ENCODE peak calls at places on chromosome 7, in five cellular contexts. One of them, this sample, is unnamed.

GRCh38 chr7:842436-843031 is 10.3 kb downstream of the SUN1 start:
- DNase-seq in GM13976: no peak
- DNase-seq in fibroblast of lung: no peak
- DNase-seq in esophagus squamous epithelium: no peak
- DNase-seq in AG04450: no peak
- DNase-seq in this sample: no peak

GRCh38 chr7:12827920-12828319 is 140.5 kb downstream of the ARL4A start:
- DNase-seq in GM13976: no peak
- DNase-seq in fibroblast of lung: peak
- DNase-seq in esophagus squamous epithelium: no peak
- DNase-seq in AG04450: peak
- DNase-seq in this sample: no peak

GRCh38 chr7:80630611-80631010 is 7.8 kb upstream of the CD36 start:
- DNase-seq in GM13976: no peak
- DNase-seq in fibroblast of lung: peak
- DNase-seq in esophagus squamous epithelium: no peak
- DNase-seq in AG04450: no peak
- DNase-seq in this sample: no peak

GRCh38 chr7:16070806-16071205 is 350.5 kb downstream of the CRPPA start:
- DNase-seq in GM13976: no peak
- DNase-seq in fibroblast of lung: no peak
- DNase-seq in esophagus squamous epithelium: no peak
- DNase-seq in AG04450: no peak
- DNase-seq in this sample: no peak

GRCh38 chr7:12389089-12389700 is 14.5 kb downstream of the VWDE start:
- DNase-seq in GM13976: peak
- DNase-seq in fibroblast of lung: peak
- DNase-seq in esophagus squamous epithelium: no peak
- DNase-seq in AG04450: peak
- DNase-seq in this sample: peak

GRCh38 chr7:140927351-140927750 is 2.6 kb upstream of the BRAF start:
- DNase-seq in GM13976: no peak
- DNase-seq in fibroblast of lung: no peak
- DNase-seq in esophagus squamous epithelium: no peak
- DNase-seq in AG04450: no peak
- DNase-seq in this sample: no peak

GRCh38 chr7:2649991-2650390 is 18.2 kb downstream of the TTYH3 start:
- DNase-seq in GM13976: no peak
- DNase-seq in fibroblast of lung: no peak
- DNase-seq in esophagus squamous epithelium: no peak
- DNase-seq in AG04450: no peak
- DNase-seq in this sample: no peak

GRCh38 chr7:149828357-149829309 is 9.5 kb upstream of the ZNF862 start:
- DNase-seq in GM13976: no peak
- DNase-seq in fibroblast of lung: no peak
- DNase-seq in esophagus squamous epithelium: no peak
- DNase-seq in AG04450: no peak
- DNase-seq in this sample: no peak

GRCh38 chr7:115838829-115839228 is 191.7 kb downstream of the TFEC start:
- DNase-seq in GM13976: no peak
- DNase-seq in fibroblast of lung: no peak
- DNase-seq in esophagus squamous epithelium: no peak
- DNase-seq in AG04450: no peak
- DNase-seq in this sample: no peak

GRCh38 chr7:140923358-140924006 is 1.2 kb downstream of the BRAF start:
- DNase-seq in GM13976: no peak
- DNase-seq in fibroblast of lung: peak
- DNase-seq in esophagus squamous epithelium: no peak
- DNase-seq in AG04450: no peak
- DNase-seq in this sample: no peak

GRCh38 chr7:98200364-98200763 is 10.9 kb upstream of the BHLHA15 start:
- DNase-seq in GM13976: no peak
- DNase-seq in fibroblast of lung: no peak
- DNase-seq in esophagus squamous epithelium: no peak
- DNase-seq in AG04450: no peak
- DNase-seq in this sample: peak

GRCh38 chr7:4739528-4739992 is 35.9 kb upstream of the AP5Z1 start:
- DNase-seq in GM13976: no peak
- DNase-seq in fibroblast of lung: peak
- DNase-seq in esophagus squamous epithelium: no peak
- DNase-seq in AG04450: no peak
- DNase-seq in this sample: no peak

GRCh38 chr7:43669286-43670081 is 59.8 kb downstream of the COA1 start:
- DNase-seq in GM13976: no peak
- DNase-seq in fibroblast of lung: peak
- DNase-seq in esophagus squamous epithelium: no peak
- DNase-seq in AG04450: no peak
- DNase-seq in this sample: no peak

GRCh38 chr7:94823952-94824351 is 83.4 kb upstream of the PPP1R9A start:
- DNase-seq in GM13976: no peak
- DNase-seq in fibroblast of lung: peak
- DNase-seq in esophagus squamous epithelium: no peak
- DNase-seq in AG04450: no peak
- DNase-seq in this sample: no peak

GRCh38 chr7:129855234-129855673 is 97.5 kb downstream of the UBE2H start:
- DNase-seq in GM13976: no peak
- DNase-seq in fibroblast of lung: peak
- DNase-seq in esophagus squamous epithelium: no peak
- DNase-seq in AG04450: peak
- DNase-seq in this sample: no peak

GRCh38 chr7:76278540-76278939 is 23.9 kb upstream of the HSPB1 start:
- DNase-seq in GM13976: no peak
- DNase-seq in fibroblast of lung: peak
- DNase-seq in esophagus squamous epithelium: no peak
- DNase-seq in AG04450: no peak
- DNase-seq in this sample: no peak

GRCh38 chr7:151086802-151087246 is 549 bp downstream of the AGAP3 start:
- DNase-seq in GM13976: no peak
- DNase-seq in fibroblast of lung: no peak
- DNase-seq in esophagus squamous epithelium: no peak
- DNase-seq in AG04450: no peak
- DNase-seq in this sample: no peak

GRCh38 chr7:10824154-10824553 is 149.5 kb upstream of the PHF14 start:
- DNase-seq in GM13976: no peak
- DNase-seq in fibroblast of lung: no peak
- DNase-seq in esophagus squamous epithelium: no peak
- DNase-seq in AG04450: no peak
- DNase-seq in this sample: no peak

GRCh38 chr7:5997210-5997808 is 11.5 kb downstream of the PMS2 start:
- DNase-seq in GM13976: peak
- DNase-seq in fibroblast of lung: peak
- DNase-seq in esophagus squamous epithelium: no peak
- DNase-seq in AG04450: peak
- DNase-seq in this sample: peak

GRCh38 chr7:18496336-18496700 is 769 bp downstream of the HDAC9 start:
- DNase-seq in GM13976: no peak
- DNase-seq in fibroblast of lung: no peak
- DNase-seq in esophagus squamous epithelium: no peak
- DNase-seq in AG04450: no peak
- DNase-seq in this sample: no peak

GRCh38 chr7:30652951-30653641 is 29.2 kb downstream of the CRHR2 start:
- DNase-seq in GM13976: no peak
- DNase-seq in fibroblast of lung: no peak
- DNase-seq in esophagus squamous epithelium: no peak
- DNase-seq in AG04450: no peak
- DNase-seq in this sample: no peak

GRCh38 chr7:105691029-105691691 is 109.9 kb upstream of the EFCAB10 start:
- DNase-seq in GM13976: peak
- DNase-seq in fibroblast of lung: peak
- DNase-seq in esophagus squamous epithelium: no peak
- DNase-seq in AG04450: peak
- DNase-seq in this sample: peak

GRCh38 chr7:80498481-80499349 is 13.1 kb downstream of the GNAT3 start:
- DNase-seq in GM13976: no peak
- DNase-seq in fibroblast of lung: peak
- DNase-seq in esophagus squamous epithelium: no peak
- DNase-seq in AG04450: no peak
- DNase-seq in this sample: no peak

GRCh38 chr7:28767356-28767755 is 190.8 kb downstream of the TRIL start:
- DNase-seq in GM13976: no peak
- DNase-seq in fibroblast of lung: peak
- DNase-seq in esophagus squamous epithelium: no peak
- DNase-seq in AG04450: no peak
- DNase-seq in this sample: no peak

GRCh38 chr7:65840446-65840845 is 32.4 kb upstream of the VKORC1L1 start:
- DNase-seq in GM13976: peak
- DNase-seq in fibroblast of lung: no peak
- DNase-seq in esophagus squamous epithelium: no peak
- DNase-seq in AG04450: no peak
- DNase-seq in this sample: peak

GRCh38 chr7:149027560-149028345 is 552 bp downstream of the PDIA4 start:
- DNase-seq in GM13976: no peak
- DNase-seq in fibroblast of lung: peak
- DNase-seq in esophagus squamous epithelium: no peak
- DNase-seq in AG04450: no peak
- DNase-seq in this sample: no peak

GRCh38 chr7:18689535-18689934 is 194.0 kb downstream of the HDAC9 start:
- DNase-seq in GM13976: no peak
- DNase-seq in fibroblast of lung: peak
- DNase-seq in esophagus squamous epithelium: no peak
- DNase-seq in AG04450: no peak
- DNase-seq in this sample: no peak

GRCh38 chr7:23347007-23347681 is 48.0 kb downstream of the MALSU1 start:
- DNase-seq in GM13976: no peak
- DNase-seq in fibroblast of lung: peak
- DNase-seq in esophagus squamous epithelium: no peak
- DNase-seq in AG04450: no peak
- DNase-seq in this sample: no peak

DNA sequence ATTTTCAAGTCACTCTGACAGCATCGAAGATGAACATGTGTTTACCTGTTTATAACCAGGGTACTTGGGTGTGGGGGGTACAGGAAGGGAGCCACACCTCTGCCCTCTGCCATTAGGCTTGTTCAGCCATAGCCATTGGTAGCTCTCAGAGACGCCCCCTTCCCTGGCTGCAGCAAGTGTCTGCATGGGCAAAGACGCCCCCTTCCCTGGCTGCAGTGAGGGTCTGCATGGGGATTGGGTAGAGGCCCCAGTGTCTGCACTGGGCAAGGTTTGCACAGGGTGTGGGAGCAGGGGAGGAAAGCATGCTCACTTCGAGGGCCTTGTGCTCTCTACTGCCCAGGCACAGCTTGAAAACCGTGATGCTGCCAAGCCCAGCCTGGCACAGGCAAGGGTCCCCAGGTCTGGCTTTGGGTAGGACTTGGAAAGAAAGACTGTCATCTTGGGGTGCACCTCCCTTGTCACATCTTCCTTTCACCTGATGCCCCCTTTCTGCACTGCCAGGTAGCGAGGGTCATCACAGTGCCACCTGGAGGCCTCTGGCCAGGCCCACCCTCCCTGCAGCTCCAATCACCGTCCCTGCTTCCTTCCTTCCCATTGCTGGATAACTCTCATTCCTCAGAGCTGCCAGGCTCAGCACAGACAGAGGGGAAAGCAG is 3.7 kb downstream of the TMEM225B start:
- DNase-seq in GM13976: peak
- DNase-seq in fibroblast of lung: no peak
- DNase-seq in esophagus squamous epithelium: no peak
- DNase-seq in AG04450: no peak
- DNase-seq in this sample: peak
- TF ChIP-seq CTCF in GM13976: no peak
- TF ChIP-seq CTCF in fibroblast of lung: no peak
- TF ChIP-seq CTCF in esophagus squamous epithelium: no peak
- TF ChIP-seq CTCF in AG04450: peak
- TF ChIP-seq CTCF in this sample: no peak

GRCh38 chr7:52920977-52921376 is 114.5 kb upstream of the POM121L12 start:
- DNase-seq in GM13976: no peak
- DNase-seq in fibroblast of lung: no peak
- DNase-seq in esophagus squamous epithelium: no peak
- DNase-seq in AG04450: no peak
- DNase-seq in this sample: no peak

GRCh38 chr7:52917982-52918578 is 117.4 kb upstream of the POM121L12 start:
- DNase-seq in GM13976: no peak
- DNase-seq in fibroblast of lung: no peak
- DNase-seq in esophagus squamous epithelium: no peak
- DNase-seq in AG04450: no peak
- DNase-seq in this sample: no peak
- TF ChIP-seq CTCF in GM13976: peak
- TF ChIP-seq CTCF in fibroblast of lung: no peak
- TF ChIP-seq CTCF in esophagus squamous epithelium: no peak
- TF ChIP-seq CTCF in AG04450: no peak
- TF ChIP-seq CTCF in this sample: no peak

GRCh38 chr7:116876664-116877442 is 14.5 kb downstream of the CAPZA2 start:
- DNase-seq in GM13976: no peak
- DNase-seq in fibroblast of lung: peak
- DNase-seq in esophagus squamous epithelium: no peak
- DNase-seq in AG04450: no peak
- DNase-seq in this sample: no peak
- TF ChIP-seq CTCF in GM13976: no peak
- TF ChIP-seq CTCF in fibroblast of lung: no peak
- TF ChIP-seq CTCF in esophagus squamous epithelium: no peak
- TF ChIP-seq CTCF in AG04450: no peak
- TF ChIP-seq CTCF in this sample: no peak

GRCh38 chr7:112749775-112750174 is 40.4 kb downstream of the TMEM168 start:
- DNase-seq in GM13976: no peak
- DNase-seq in fibroblast of lung: no peak
- DNase-seq in esophagus squamous epithelium: no peak
- DNase-seq in AG04450: no peak
- DNase-seq in this sample: no peak
- TF ChIP-seq CTCF in GM13976: no peak
- TF ChIP-seq CTCF in fibroblast of lung: no peak
- TF ChIP-seq CTCF in esophagus squamous epithelium: no peak
- TF ChIP-seq CTCF in AG04450: peak
- TF ChIP-seq CTCF in this sample: no peak

GRCh38 chr7:156113733-156114132 is 301.5 kb upstream of the SHH start:
- DNase-seq in GM13976: no peak
- DNase-seq in fibroblast of lung: no peak
- DNase-seq in esophagus squamous epithelium: no peak
- DNase-seq in AG04450: no peak
- DNase-seq in this sample: no peak
- TF ChIP-seq CTCF in GM13976: no peak
- TF ChIP-seq CTCF in fibroblast of lung: no peak
- TF ChIP-seq CTCF in esophagus squamous epithelium: no peak
- TF ChIP-seq CTCF in AG04450: no peak
- TF ChIP-seq CTCF in this sample: no peak

GRCh38 chr7:121099572-121099971 is 111.1 kb downstream of the CPED1 start:
- DNase-seq in GM13976: no peak
- DNase-seq in fibroblast of lung: no peak
- DNase-seq in esophagus squamous epithelium: no peak
- DNase-seq in AG04450: no peak
- DNase-seq in this sample: no peak
- TF ChIP-seq CTCF in GM13976: no peak
- TF ChIP-seq CTCF in fibroblast of lung: no peak
- TF ChIP-seq CTCF in esophagus squamous epithelium: no peak
- TF ChIP-seq CTCF in AG04450: peak
- TF ChIP-seq CTCF in this sample: no peak

This sample was measured in GM20000.